ENCODE peak calls at places on chromosomes 6 and 20, in ten cellular contexts. G is hepatocyte; X is WERI-Rb-1; V is aorta; A is adrenal gland; Q is IMR-90; M is neural progenitor cell; Y is CD4-positive, alpha-beta memory T cell; N is endothelial cell of umbilical vein; O is Peyer's patch. K is an unnamed sample. For H3K36me3 and H3K9me3, the result is how much of the 10 kb centered on the place peaks cover.

GRCh38 chr20:37411408-37412306 is 65.7 kb downstream of the SRC start:
- DNase-seq in O (no peak), M (peak), Y (no peak), Q (no peak), A (no peak), X (no peak), N (peak), V (no peak), G (no peak), K (no peak)

GRCh38 chr6:148392611-148393160 is 50.0 kb downstream of the SASH1 start:
- DNase-seq in M (no peak), X (no peak), G (no peak), Y (no peak), Q (no peak), O (no peak), A (no peak), N (no peak), V (no peak), K (no peak)

GRCh38 chr6:4583026-4583425 is 193.2 kb upstream of the CDYL start:
- DNase-seq in Q (no peak), A (no peak), N (no peak), Y (no peak), X (no peak), V (no peak), G (no peak), M (no peak), O (no peak), K (no peak)

GRCh38 chr6:151485616-151486015 is 8.2 kb upstream of the CCDC170 start:
- DNase-seq in X (no peak), M (no peak), G (no peak), Q (peak), A (no peak), Y (no peak), O (no peak), N (peak), V (no peak), K (no peak)

GRCh38 chr6:23212398-23212797 is 643.0 kb downstream of the HDGFL1 start:
- DNase-seq in O (no peak), N (no peak), X (no peak), A (no peak), V (no peak), G (no peak), Q (no peak), M (no peak), Y (no peak), K (no peak)

GRCh38 chr6:104887350-104887749 is 27.6 kb upstream of the HACE1 start:
- DNase-seq in Q (peak), X (no peak), A (no peak), N (peak), G (peak), Y (no peak), M (peak), O (no peak), V (no peak), K (no peak)

GRCh38 chr6:43284986-43285385 is 13.1 kb upstream of the SLC22A7 start:
- DNase-seq in X (no peak), M (no peak), G (no peak), Y (no peak), Q (no peak), O (no peak), A (no peak), V (no peak), N (no peak), K (no peak)

GRCh38 chr20:4014031-4014474 is 1.3 kb downstream of the RNF24 start:
- DNase-seq in X (peak), M (peak), Y (peak), O (peak), Q (peak), A (peak), N (peak), V (no peak), G (peak), K (no peak)

GRCh38 chr6:16413399-16413798 is 175.0 kb downstream of the GMPR start:
- DNase-seq in Q (peak), N (no peak), G (no peak), V (no peak), M (no peak), X (no peak), A (no peak), Y (peak), O (no peak), K (no peak)

GRCh38 chr6:7728855-7729590 is 3.1 kb downstream of the BMP6 start:
- DNase-seq in Y (no peak), A (no peak), O (no peak), M (peak), X (no peak), V (no peak), G (no peak), N (peak), Q (no peak), K (no peak)

GRCh38 chr20:63553251-63553932 is 567 bp upstream of the FNDC11 start:
- DNase-seq in V (peak), Q (peak), N (peak), A (peak), Y (peak), O (peak), M (peak), G (peak), X (peak), K (peak)

DNA sequence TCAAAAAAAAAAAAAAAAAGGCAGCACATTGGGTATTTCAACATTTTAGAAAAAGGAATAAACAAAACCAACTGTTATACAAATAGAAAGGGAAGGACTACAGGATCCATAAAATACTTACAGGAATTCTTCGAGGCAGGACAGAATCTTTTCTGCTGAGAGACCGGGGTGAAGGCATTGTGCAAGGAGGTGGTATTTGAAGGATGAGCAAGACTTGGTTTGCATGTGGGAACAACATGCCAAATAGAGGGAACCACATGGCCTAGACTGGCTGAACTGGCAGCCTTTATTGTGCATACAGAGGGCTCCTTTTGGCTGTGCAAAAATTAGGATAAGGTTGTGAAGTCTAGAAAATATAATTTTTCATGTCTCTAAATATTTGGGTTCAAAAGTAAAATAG is 62.9 kb downstream of the SCAND1 start:
- DNase-seq in A (no peak), N (no peak), X (no peak), O (no peak), G (no peak), V (no peak), Q (peak), M (no peak), Y (no peak), K (no peak)
- H3K36me3 ChIP-seq in A (under half), N (under half), X (under half), O (under half), G (under half), V (under half), Q (under half), M (under half), Y (under half), K (under half)

GRCh38 chr6:109456283-109456583 is 661 bp upstream of the MICAL1 start:
- DNase-seq in G (no peak), Y (no peak), A (no peak), N (no peak), X (no peak), Q (no peak), M (peak), O (peak), V (no peak), K (no peak)
- H3K27ac ChIP-seq in G (peak), Y (peak), A (peak), N (no peak), X (peak), Q (peak), M (peak), O (peak), V (no peak), K (peak)

GRCh38 chr6:27452496-27452897 is 20.4 kb downstream of the ZNF184 start:
- DNase-seq in V (no peak), X (no peak), G (no peak), M (no peak), A (no peak), Q (peak), O (no peak), Y (no peak), N (no peak), K (no peak)
- H3K9me3 ChIP-seq in V (under half), X (half or more), G (half or more), M (half or more), A (half or more), Q (half or more), O (half or more), Y (half or more), N (under half), K (half or more)

DNA sequence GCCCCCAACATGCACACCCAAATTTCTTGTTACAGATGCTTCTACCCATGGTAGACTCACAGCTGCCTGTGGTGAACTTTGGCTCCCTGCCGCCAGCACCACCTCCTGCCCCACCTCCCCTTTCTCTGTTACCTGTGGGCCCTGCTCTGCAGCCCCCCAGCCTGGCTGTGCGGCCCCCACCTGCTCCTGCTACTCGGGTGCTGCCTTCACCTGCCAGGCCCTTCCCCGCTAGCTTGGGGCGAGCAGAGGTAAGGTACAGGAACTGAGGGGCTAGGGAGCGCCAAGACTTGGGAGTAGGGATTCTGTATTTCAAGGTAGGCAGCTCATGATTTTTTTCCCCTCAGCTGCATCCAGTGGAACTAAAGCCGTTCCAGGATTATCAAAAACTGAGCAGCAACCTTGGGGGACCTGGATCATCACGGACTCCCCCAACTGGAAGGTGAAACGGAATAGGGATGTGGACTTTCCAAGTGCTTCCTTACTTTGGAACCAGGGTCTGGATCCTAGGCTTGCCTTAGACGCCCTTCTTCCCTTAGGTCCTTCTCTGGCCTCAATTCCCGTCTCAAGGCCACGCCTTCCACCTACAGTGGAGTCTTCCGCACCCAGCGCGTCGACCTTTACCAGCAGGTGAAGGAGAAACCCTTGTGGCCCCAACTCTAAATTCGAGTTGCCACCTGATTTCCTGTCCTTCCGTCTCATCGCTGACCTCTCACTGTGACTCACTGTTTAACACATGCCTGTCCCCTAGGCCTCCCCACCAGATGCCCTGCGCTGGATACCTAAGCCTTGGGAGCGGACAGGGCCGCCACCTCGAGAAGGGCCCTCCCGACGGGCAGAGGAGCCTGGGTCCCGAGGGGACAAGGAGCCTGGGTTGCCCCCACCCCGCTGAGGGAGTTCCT is 15.5 kb downstream of the BAG6 start:
- DNase-seq in V (no peak), G (no peak), Y (no peak), A (peak), O (no peak), X (no peak), Q (no peak), M (no peak), N (no peak), K (no peak)
- H3K36me3 ChIP-seq in V (under half), G (under half), Y (half or more), A (half or more), O (half or more), X (half or more), Q (half or more), M (under half), N (half or more), K (half or more)

DNA sequence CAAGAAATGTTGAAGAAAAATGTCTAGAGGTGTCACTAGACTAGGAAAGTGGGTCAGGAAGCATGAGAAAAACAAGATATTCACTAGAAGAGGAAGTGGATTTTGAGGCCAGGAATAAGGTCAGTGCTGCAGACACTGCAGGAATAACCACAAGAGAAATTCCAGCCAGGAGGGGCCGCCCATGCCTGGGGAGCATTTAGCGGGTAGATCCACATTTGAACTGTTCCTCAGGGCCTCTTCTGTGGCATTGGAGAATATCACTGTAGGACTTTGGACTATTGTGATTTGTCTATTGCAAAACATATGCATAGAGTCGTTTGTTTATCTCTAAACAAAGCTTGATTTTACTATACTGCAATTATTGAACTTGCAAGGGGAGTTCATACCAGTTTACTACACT is 49.6 kb upstream of the CCDC28A start:
- DNase-seq in M (no peak), N (peak), Y (no peak), Q (no peak), X (no peak), O (no peak), G (peak), A (peak), V (no peak), K (peak)
- H3K27ac ChIP-seq in M (no peak), N (peak), Y (no peak), Q (no peak), X (no peak), O (no peak), G (no peak), A (peak), V (no peak), K (no peak)

GRCh38 chr20:38894091-38894847 is 31.9 kb upstream of the FAM83D start:
- DNase-seq in A (no peak), M (no peak), G (no peak), Y (no peak), O (peak), Q (no peak), V (no peak), X (peak), N (no peak), K (no peak)
- H3K9me3 ChIP-seq in A (under half), M (under half), G (under half), Y (under half), O (under half), Q (under half), V (under half), X (under half), N (under half), K (under half)

K was measured in lower lobe of right lung.